ENCODE peak calls at places on chromosomes 1 and 21, in seven cellular contexts. F is stimulated activated CD4-positive, alpha-beta T cell treated with anti-CD3 and anti-CD28 coated beads, Interleukin-4, amount 100 ng/mL, for 1 hour; W is iris pigment epithelial cell; X is HuH-7.5; M is HTR-8/SVneo; U is cardiac muscle cell; K is MCF 10A. R is an unnamed sample.

GRCh38 chr1:25083481-25084345 is 148.6 kb downstream of the SYF2 start:
- DNase-seq in F (no peak), W (no peak), X (no peak), M (no peak), U (no peak), K (no peak), R (no peak)

GRCh38 chr1:20124451-20125057 is 5.2 kb upstream of the PLA2G2D start:
- DNase-seq in F (no peak), W (peak), X (no peak), M (peak), U (peak), K (peak), R (no peak)

GRCh38 chr1:68322837-68323687 is 90.7 kb upstream of the WLS start:
- DNase-seq in F (no peak), W (peak), X (no peak), M (no peak), U (peak), K (peak), R (no peak)

GRCh38 chr21:45994086-45994661 is 12.6 kb downstream of the COL6A1 start:
- DNase-seq in F (peak), W (no peak), X (no peak), M (no peak), U (no peak), K (no peak), R (no peak)

GRCh38 chr1:220997791-220998190 is 118.5 kb downstream of the HLX start:
- DNase-seq in F (no peak), W (no peak), X (no peak), M (no peak), U (no peak), K (no peak), R (no peak)

GRCh38 chr1:219236095-219236494 is 62.4 kb downstream of the LYPLAL1 start:
- DNase-seq in F (no peak), W (no peak), X (no peak), M (no peak), U (no peak), K (no peak), R (no peak)

GRCh38 chr1:59831529-59831928 is 16.8 kb downstream of the HOOK1 start:
- DNase-seq in F (no peak), W (no peak), X (no peak), M (no peak), U (no peak), K (no peak), R (no peak)

GRCh38 chr1:5576111-5577065 is 415.8 kb downstream of the NPHP4 start:
- DNase-seq in F (no peak), W (no peak), X (no peak), M (no peak), U (no peak), K (no peak), R (no peak)

GRCh38 chr1:232111616-232112015 is 485.0 kb downstream of the DISC1 start:
- DNase-seq in F (no peak), W (no peak), X (no peak), M (no peak), U (no peak), K (no peak), R (no peak)

GRCh38 chr1:89198500-89199072 is at the start of gene GBP4:
- DNase-seq in F (peak), W (peak), X (no peak), M (no peak), U (peak), K (no peak), R (no peak)

GRCh38 chr1:55937840-55938375 is 641.5 kb downstream of the PLPP3 start:
- DNase-seq in F (no peak), W (no peak), X (no peak), M (no peak), U (no peak), K (no peak), R (no peak)

R was measured in glomerular endothelial cell.